ENCODE peak calls at places on chromosomes 2 and 18, in four cellular contexts. W is lower lobe of right lung, S is RWPE2, T is mucosa of descending colon. M is an unnamed sample.

GRCh38 chr18:62702259-62702658 is 13.1 kb upstream of the PHLPP1 start:
- ATAC-seq in T (no peak), W (no peak), S (no peak), M (no peak)

GRCh38 chr2:238225911-238226697 is 13.7 kb downstream of the HES6 start:
- ATAC-seq in T (no peak), S (peak), W (no peak), M (peak)

GRCh38 chr2:105772362-105772761 is 27.6 kb downstream of the NCK2 start:
- ATAC-seq in S (no peak), T (no peak), W (no peak), M (no peak)

GRCh38 chr2:178530625-178531142 is 50.4 kb downstream of the PLEKHA3 start:
- ATAC-seq in W (peak), T (peak), S (peak), M (no peak)

GRCh38 chr2:161353543-161353942 is 45.3 kb downstream of the PSMD14 start:
- ATAC-seq in T (no peak), S (no peak), W (no peak), M (no peak)

GRCh38 chr18:11113046-11113548 is 36.3 kb downstream of the PIEZO2 start:
- ATAC-seq in W (no peak), S (no peak), T (no peak), M (no peak)

GRCh38 chr2:69565431-69565839 is 78.1 kb downstream of the AAK1 start:
- ATAC-seq in T (peak), S (peak), W (peak), M (no peak)

GRCh38 chr2:237830522-237830921 is 28.9 kb upstream of the RAMP1 start:
- ATAC-seq in S (no peak), W (no peak), T (no peak), M (no peak)

GRCh38 chr2:36561223-36561944 is 36.6 kb downstream of the FEZ2 start:
- ATAC-seq in S (peak), W (peak), T (peak), M (peak)

GRCh38 chr2:62663443-62663842 is 42.1 kb upstream of the EHBP1 start:
- ATAC-seq in S (no peak), T (peak), W (peak), M (peak)

GRCh38 chr2:85661139-85661858 is 6.7 kb downstream of the SFTPB start:
- ATAC-seq in W (peak), T (no peak), S (no peak), M (no peak)

GRCh38 chr2:230691005-230691647 is 21.5 kb upstream of the CAB39 start:
- ATAC-seq in S (peak), T (no peak), W (peak), M (no peak)

GRCh38 chr2:147515213-147515612 is 329.6 kb upstream of the ACVR2A start:
- ATAC-seq in S (no peak), W (no peak), T (peak), M (no peak)

GRCh38 chr2:191122638-191123294 is 28.0 kb downstream of the STAT4 start:
- ATAC-seq in S (no peak), T (no peak), W (no peak), M (no peak)

GRCh38 chr2:204441316-204441715 is 104.0 kb upstream of the PARD3B start:
- ATAC-seq in T (no peak), W (no peak), S (no peak), M (no peak)

GRCh38 chr18:32209685-32210445 is 20.0 kb downstream of the MEP1B start:
- ATAC-seq in W (no peak), T (no peak), S (no peak), M (no peak)

GRCh38 chr18:49228182-49228581 is 232.3 kb downstream of the DYM start:
- ATAC-seq in S (no peak), W (no peak), T (peak), M (no peak)

GRCh38 chr18:37487400-37487831 is 78.2 kb downstream of the CELF4 start:
- ATAC-seq in T (no peak), S (no peak), W (no peak), M (no peak)

GRCh38 chr2:197307933-197308521 is 2.6 kb downstream of the ANKRD44 start:
- ATAC-seq in S (no peak), W (no peak), T (peak), M (no peak)

GRCh38 chr2:218357194-218358177 is 829 bp downstream of the CATIP start:
- ATAC-seq in W (peak), T (no peak), S (peak), M (no peak)

GRCh38 chr18:23822590-23823385 is 133.5 kb downstream of the LAMA3 start:
- ATAC-seq in S (no peak), W (peak), T (no peak), M (no peak)

GRCh38 chr2:241519669-241520068 is 11.3 kb upstream of the STK25 start:
- ATAC-seq in S (no peak), T (no peak), W (no peak), M (no peak)

GRCh38 chr18:23194150-23194968 is 59.1 kb downstream of the CABLES1 start:
- ATAC-seq in W (no peak), T (no peak), S (no peak), M (peak)

DNA sequence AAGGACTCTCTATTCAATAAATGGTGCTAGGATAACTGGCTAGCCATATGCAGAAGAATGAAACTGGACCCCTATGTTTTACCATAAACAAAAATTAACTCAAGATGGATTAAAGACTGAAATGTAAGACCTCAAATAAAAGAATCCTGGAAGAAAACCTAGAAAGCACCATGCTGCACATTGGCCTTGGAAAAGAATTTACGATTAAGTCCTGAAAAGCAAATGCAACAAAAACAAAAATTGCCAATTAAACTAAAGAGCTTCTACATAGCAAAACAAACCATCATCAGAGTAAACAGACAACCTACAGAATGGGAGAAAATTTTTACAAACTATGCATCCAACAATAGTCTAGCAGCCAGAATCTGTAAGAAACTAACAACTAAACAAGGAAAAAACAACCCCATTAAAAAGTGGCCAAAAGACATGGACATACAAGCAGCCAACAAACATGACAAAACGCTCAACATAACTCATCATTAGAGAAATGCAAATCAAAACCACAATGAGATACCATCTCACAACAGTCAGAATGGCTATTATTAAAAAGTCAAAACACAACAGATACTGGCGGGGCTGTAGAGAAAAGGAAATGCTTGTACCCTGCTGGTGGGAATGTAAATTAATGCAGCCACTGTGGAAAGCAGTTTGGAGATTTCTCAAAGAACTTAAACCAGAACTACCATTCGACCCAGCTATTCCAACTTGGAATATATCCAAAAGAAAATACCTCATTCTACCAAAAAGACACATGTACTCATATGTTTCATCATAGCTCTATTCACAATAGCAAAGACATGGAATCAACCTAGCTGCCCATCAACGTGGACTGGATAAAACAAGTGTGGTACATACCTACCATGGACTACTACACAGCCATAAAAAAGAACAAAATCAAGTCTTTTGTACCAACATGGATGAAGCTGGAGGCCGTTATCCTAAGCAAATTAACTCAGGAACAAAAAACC is 30.6 kb downstream of the SEPTIN10 start:
- ATAC-seq in S (no peak), W (no peak), T (no peak), M (no peak)
- TF ChIP-seq CTCF in S (no peak), W (no peak), T (no peak), M (no peak)

GRCh38 chr2:20050712-20051517 is 513 bp downstream of the LAPTM4A start:
- ATAC-seq in W (peak), S (peak), T (peak), M (no peak)
- TF ChIP-seq CTCF in W (no peak), S (peak), T (no peak), M (no peak)

DNA sequence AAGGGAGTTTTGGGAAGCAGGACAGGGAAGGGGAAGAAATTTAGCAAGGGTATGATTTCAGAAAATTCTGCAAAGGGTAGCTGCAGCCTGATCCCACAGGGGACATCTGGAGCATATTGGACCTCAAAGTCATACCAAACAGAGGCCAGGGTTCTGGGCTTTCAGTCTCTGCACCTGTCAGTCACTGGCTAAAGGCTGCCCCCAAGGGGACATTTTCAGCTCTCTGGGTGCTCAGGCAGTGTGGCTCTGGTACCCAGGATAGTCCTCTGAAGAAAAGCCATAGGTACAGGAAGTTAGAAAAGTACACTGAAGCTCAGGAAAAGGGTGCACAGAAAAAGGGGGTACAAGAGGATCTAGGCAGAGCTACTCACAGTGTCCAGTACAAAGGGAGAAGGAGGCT is 149.2 kb downstream of the INSIG2 start:
- ATAC-seq in W (no peak), T (no peak), S (no peak), M (no peak)
- TF ChIP-seq CTCF in W (no peak), T (no peak), S (no peak), M (no peak)

GRCh38 chr2:8678731-8679566 is 2.9 kb upstream of the ID2 start:
- ATAC-seq in T (peak), W (peak), S (peak), M (peak)
- TF ChIP-seq CTCF in T (no peak), W (no peak), S (no peak), M (peak)

M was measured in gastroesophageal sphincter.